ENCODE peak calls at places on chromosomes 5 and 9, in nine cellular contexts. One of them, this sample, is unnamed.
A peak's percentile ranks its signal among the peaks of the same experiment; 100 is the strongest.

GRCh38 chr9:37947987-37948386 is 44.1 kb upstream of the SLC25A51 start:
- DNase-seq in lower lobe of right lung: peak; percentile 81
- DNase-seq in spleen: no peak
- DNase-seq in cardiac muscle cell: no peak
- DNase-seq in neuronal stem cell: no peak
- DNase-seq in sigmoid colon: no peak
- DNase-seq in H7: no peak
- DNase-seq in Karpas-422: no peak
- DNase-seq in psoas muscle: no peak
- DNase-seq in this sample: peak; percentile 88

GRCh38 chr5:98599016-98599415 is 174.4 kb upstream of the RGMB start:
- DNase-seq in lower lobe of right lung: no peak
- DNase-seq in spleen: no peak
- DNase-seq in cardiac muscle cell: peak; percentile 47
- DNase-seq in neuronal stem cell: no peak
- DNase-seq in sigmoid colon: no peak
- DNase-seq in H7: no peak
- DNase-seq in Karpas-422: no peak
- DNase-seq in psoas muscle: no peak
- DNase-seq in this sample: no peak

GRCh38 chr5:36374275-36374862 is 72.7 kb upstream of the RANBP3L start:
- DNase-seq in lower lobe of right lung: no peak
- DNase-seq in spleen: no peak
- DNase-seq in cardiac muscle cell: peak; percentile 88
- DNase-seq in neuronal stem cell: no peak
- DNase-seq in sigmoid colon: no peak
- DNase-seq in H7: no peak
- DNase-seq in Karpas-422: no peak
- DNase-seq in psoas muscle: peak; percentile 34
- DNase-seq in this sample: no peak

GRCh38 chr9:106420511-106420944 is 442.4 kb upstream of the ZNF462 start:
- DNase-seq in lower lobe of right lung: no peak
- DNase-seq in spleen: no peak
- DNase-seq in cardiac muscle cell: peak; percentile 30
- DNase-seq in neuronal stem cell: no peak
- DNase-seq in sigmoid colon: no peak
- DNase-seq in H7: no peak
- DNase-seq in Karpas-422: no peak
- DNase-seq in psoas muscle: no peak
- DNase-seq in this sample: no peak

GRCh38 chr5:141928051-141928450 is 4.4 kb downstream of the DELE1 start:
- DNase-seq in lower lobe of right lung: no peak
- DNase-seq in spleen: no peak
- DNase-seq in cardiac muscle cell: no peak
- DNase-seq in neuronal stem cell: no peak
- DNase-seq in sigmoid colon: peak; percentile 57
- DNase-seq in H7: no peak
- DNase-seq in Karpas-422: no peak
- DNase-seq in psoas muscle: no peak
- DNase-seq in this sample: no peak

GRCh38 chr5:67206381-67207328 is 10.1 kb upstream of the CD180 start:
- DNase-seq in lower lobe of right lung: peak; percentile 68
- DNase-seq in spleen: peak; percentile 89
- DNase-seq in cardiac muscle cell: no peak
- DNase-seq in neuronal stem cell: no peak
- DNase-seq in sigmoid colon: peak; percentile 19
- DNase-seq in H7: no peak
- DNase-seq in Karpas-422: peak; percentile 73
- DNase-seq in psoas muscle: no peak
- DNase-seq in this sample: peak; percentile 69

GRCh38 chr9:131530930-131531832 is at the start of gene UCK1:
- DNase-seq in lower lobe of right lung: peak; percentile 86
- DNase-seq in spleen: peak; percentile 93
- DNase-seq in cardiac muscle cell: peak; percentile 87
- DNase-seq in neuronal stem cell: peak; percentile 86
- DNase-seq in sigmoid colon: peak; percentile 90
- DNase-seq in H7: peak; percentile 100
- DNase-seq in Karpas-422: peak; percentile 93
- DNase-seq in psoas muscle: peak; percentile 85
- DNase-seq in this sample: peak; percentile 90

GRCh38 chr9:94472766-94473165 is 82.1 kb upstream of the PCAT7 start:
- DNase-seq in lower lobe of right lung: no peak
- DNase-seq in spleen: no peak
- DNase-seq in cardiac muscle cell: peak; percentile 24
- DNase-seq in neuronal stem cell: no peak
- DNase-seq in sigmoid colon: no peak
- DNase-seq in H7: no peak
- DNase-seq in Karpas-422: no peak
- DNase-seq in psoas muscle: no peak
- DNase-seq in this sample: no peak

GRCh38 chr5:43432486-43433365 is 20.5 kb upstream of the CCL28 start:
- DNase-seq in lower lobe of right lung: peak; percentile 82
- DNase-seq in spleen: no peak
- DNase-seq in cardiac muscle cell: peak; percentile 95
- DNase-seq in neuronal stem cell: no peak
- DNase-seq in sigmoid colon: no peak
- DNase-seq in H7: peak; percentile 4
- DNase-seq in Karpas-422: no peak
- DNase-seq in psoas muscle: peak; percentile 42
- DNase-seq in this sample: peak; percentile 84

GRCh38 chr5:33842456-33842855 is 49.3 kb downstream of the ADAMTS12 start:
- DNase-seq in lower lobe of right lung: no peak
- DNase-seq in spleen: no peak
- DNase-seq in cardiac muscle cell: no peak
- DNase-seq in neuronal stem cell: no peak
- DNase-seq in sigmoid colon: no peak
- DNase-seq in H7: no peak
- DNase-seq in Karpas-422: no peak
- DNase-seq in psoas muscle: no peak
- DNase-seq in this sample: no peak

GRCh38 chr5:926416-927171 is 33.9 kb downstream of the TRIP13 start:
- DNase-seq in lower lobe of right lung: no peak
- DNase-seq in spleen: peak; percentile 73
- DNase-seq in cardiac muscle cell: peak; percentile 52
- DNase-seq in neuronal stem cell: peak; percentile 26
- DNase-seq in sigmoid colon: peak; percentile 71
- DNase-seq in H7: peak; percentile 96
- DNase-seq in Karpas-422: no peak
- DNase-seq in psoas muscle: peak; percentile 40
- DNase-seq in this sample: no peak

GRCh38 chr5:141942185-141942857 is 15.7 kb downstream of the PCDH12 start:
- DNase-seq in lower lobe of right lung: no peak
- DNase-seq in spleen: no peak
- DNase-seq in cardiac muscle cell: no peak
- DNase-seq in neuronal stem cell: no peak
- DNase-seq in sigmoid colon: no peak
- DNase-seq in H7: no peak
- DNase-seq in Karpas-422: no peak
- DNase-seq in psoas muscle: peak; percentile 35
- DNase-seq in this sample: no peak

GRCh38 chr5:179261301-179262125 is 83.7 kb downstream of the ADAMTS2 start:
- DNase-seq in lower lobe of right lung: no peak
- DNase-seq in spleen: peak; percentile 74
- DNase-seq in cardiac muscle cell: peak; percentile 49
- DNase-seq in neuronal stem cell: peak; percentile 46
- DNase-seq in sigmoid colon: peak; percentile 60
- DNase-seq in H7: peak; percentile 95
- DNase-seq in Karpas-422: no peak
- DNase-seq in psoas muscle: no peak
- DNase-seq in this sample: peak; percentile 57

GRCh38 chr9:6525326-6526040 is 112.5 kb downstream of the UHRF2 start:
- DNase-seq in lower lobe of right lung: no peak
- DNase-seq in spleen: no peak
- DNase-seq in cardiac muscle cell: no peak
- DNase-seq in neuronal stem cell: no peak
- DNase-seq in sigmoid colon: no peak
- DNase-seq in H7: no peak
- DNase-seq in Karpas-422: peak; percentile 35
- DNase-seq in psoas muscle: no peak
- DNase-seq in this sample: no peak

GRCh38 chr5:139565411-139566305 is 4.5 kb downstream of the UBE2D2 start:
- DNase-seq in lower lobe of right lung: no peak
- DNase-seq in spleen: peak; percentile 83
- DNase-seq in cardiac muscle cell: peak; percentile 52
- DNase-seq in neuronal stem cell: no peak
- DNase-seq in sigmoid colon: peak; percentile 22
- DNase-seq in H7: no peak
- DNase-seq in Karpas-422: peak; percentile 95
- DNase-seq in psoas muscle: no peak
- DNase-seq in this sample: peak; percentile 9

GRCh38 chr5:16685069-16685468 is 68.3 kb upstream of the RETREG1 start:
- DNase-seq in lower lobe of right lung: no peak
- DNase-seq in spleen: no peak
- DNase-seq in cardiac muscle cell: peak; percentile 28
- DNase-seq in neuronal stem cell: no peak
- DNase-seq in sigmoid colon: no peak
- DNase-seq in H7: no peak
- DNase-seq in Karpas-422: no peak
- DNase-seq in psoas muscle: no peak
- DNase-seq in this sample: no peak

GRCh38 chr5:16693879-16694278 is 77.1 kb upstream of the RETREG1 start:
- DNase-seq in lower lobe of right lung: no peak
- DNase-seq in spleen: no peak
- DNase-seq in cardiac muscle cell: no peak
- DNase-seq in neuronal stem cell: no peak
- DNase-seq in sigmoid colon: no peak
- DNase-seq in H7: no peak
- DNase-seq in Karpas-422: no peak
- DNase-seq in psoas muscle: no peak
- DNase-seq in this sample: no peak

GRCh38 chr5:16687898-16688297 is 71.1 kb upstream of the RETREG1 start:
- DNase-seq in lower lobe of right lung: no peak
- DNase-seq in spleen: no peak
- DNase-seq in cardiac muscle cell: no peak
- DNase-seq in neuronal stem cell: no peak
- DNase-seq in sigmoid colon: no peak
- DNase-seq in H7: no peak
- DNase-seq in Karpas-422: no peak
- DNase-seq in psoas muscle: no peak
- DNase-seq in this sample: no peak

GRCh38 chr5:16691731-16692130 is 74.9 kb upstream of the RETREG1 start:
- DNase-seq in lower lobe of right lung: no peak
- DNase-seq in spleen: no peak
- DNase-seq in cardiac muscle cell: no peak
- DNase-seq in neuronal stem cell: no peak
- DNase-seq in sigmoid colon: no peak
- DNase-seq in H7: no peak
- DNase-seq in Karpas-422: no peak
- DNase-seq in psoas muscle: no peak
- DNase-seq in this sample: no peak

DNA sequence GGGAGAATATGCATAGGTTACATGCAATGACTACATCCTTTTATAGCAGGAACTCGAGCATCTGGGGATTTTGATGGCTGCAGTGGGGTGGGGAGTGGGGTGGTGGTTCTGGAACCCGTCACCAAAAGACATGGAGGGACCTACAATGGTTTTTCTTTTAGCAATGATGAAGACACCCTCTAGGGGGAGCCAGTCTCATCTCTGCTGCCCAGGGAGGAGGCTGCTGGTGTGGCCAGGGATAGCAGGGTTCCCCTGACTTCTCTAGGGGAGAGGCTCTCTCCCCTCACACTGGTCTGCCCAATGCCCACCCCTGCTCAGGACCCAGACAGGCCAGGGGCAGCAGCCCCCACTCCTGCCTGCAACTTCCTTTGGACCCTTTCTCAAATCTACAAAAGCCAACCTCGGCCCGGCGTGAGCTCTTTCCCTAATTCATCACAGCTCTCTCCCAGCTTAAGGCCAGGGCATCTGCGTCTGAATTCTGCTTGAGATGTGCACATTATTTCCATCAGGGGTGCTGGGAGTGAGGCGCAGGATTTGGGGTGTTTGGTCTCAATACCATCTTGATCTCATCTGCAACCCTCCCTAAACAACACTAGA is 73.5 kb upstream of the RETREG1 start:
- DNase-seq in lower lobe of right lung: no peak
- DNase-seq in spleen: no peak
- DNase-seq in cardiac muscle cell: peak; percentile 66
- DNase-seq in neuronal stem cell: peak; percentile 67
- DNase-seq in sigmoid colon: no peak
- DNase-seq in H7: peak; percentile 88
- DNase-seq in Karpas-422: peak; percentile 80
- DNase-seq in psoas muscle: no peak
- DNase-seq in this sample: no peak
- H3K36me3 ChIP-seq in lower lobe of right lung: peaks cover 77% of the 10 kb centered on the region
- H3K36me3 ChIP-seq in spleen: peaks cover 36% of the 10 kb centered on the region
- H3K36me3 ChIP-seq in cardiac muscle cell: peaks cover 4% of the 10 kb centered on the region
- H3K36me3 ChIP-seq in neuronal stem cell: peaks cover 94% of the 10 kb centered on the region
- H3K36me3 ChIP-seq in sigmoid colon: no peaks in the 10 kb centered on the region
- H3K36me3 ChIP-seq in H7: peaks cover 41% of the 10 kb centered on the region
- H3K36me3 ChIP-seq in Karpas-422: no peaks in the 10 kb centered on the region
- H3K36me3 ChIP-seq in psoas muscle: no peaks in the 10 kb centered on the region
- H3K36me3 ChIP-seq in this sample: peaks cover 70% of the 10 kb centered on the region

GRCh38 chr9:976805-977360 is 428 bp downstream of the DMRT3 start:
- DNase-seq in lower lobe of right lung: no peak
- DNase-seq in spleen: no peak
- DNase-seq in cardiac muscle cell: no peak
- DNase-seq in neuronal stem cell: no peak
- DNase-seq in sigmoid colon: no peak
- DNase-seq in H7: peak; percentile 85
- DNase-seq in Karpas-422: no peak
- DNase-seq in psoas muscle: no peak
- DNase-seq in this sample: no peak
- H3K4me3 ChIP-seq in lower lobe of right lung: peak overlapping the region; percentile 3
- H3K4me3 ChIP-seq in spleen: no peak overlapping the region
- H3K4me3 ChIP-seq in cardiac muscle cell: peak overlapping the region; percentile 23
- H3K4me3 ChIP-seq in neuronal stem cell: no peak overlapping the region
- H3K4me3 ChIP-seq in sigmoid colon: no peak overlapping the region
- H3K4me3 ChIP-seq in H7: peak overlapping the region; percentile 32
- H3K4me3 ChIP-seq in Karpas-422: no peak overlapping the region
- H3K4me3 ChIP-seq in psoas muscle: peak overlapping the region; percentile 53
- H3K4me3 ChIP-seq in this sample: no peak overlapping the region

GRCh38 chr5:14359069-14360043 is 216.2 kb downstream of the TRIO start:
- DNase-seq in lower lobe of right lung: no peak
- DNase-seq in spleen: no peak
- DNase-seq in cardiac muscle cell: no peak
- DNase-seq in neuronal stem cell: no peak
- DNase-seq in sigmoid colon: no peak
- DNase-seq in H7: no peak
- DNase-seq in Karpas-422: no peak
- DNase-seq in psoas muscle: no peak
- DNase-seq in this sample: no peak
- H3K36me3 ChIP-seq in lower lobe of right lung: peaks cover 72% of the 10 kb centered on the region
- H3K36me3 ChIP-seq in spleen: peaks cover 72% of the 10 kb centered on the region
- H3K36me3 ChIP-seq in cardiac muscle cell: peaks cover 7% of the 10 kb centered on the region
- H3K36me3 ChIP-seq in neuronal stem cell: peaks cover 81% of the 10 kb centered on the region
- H3K36me3 ChIP-seq in sigmoid colon: peaks cover 62% of the 10 kb centered on the region
- H3K36me3 ChIP-seq in H7: peaks cover 8% of the 10 kb centered on the region
- H3K36me3 ChIP-seq in Karpas-422: no peaks in the 10 kb centered on the region
- H3K36me3 ChIP-seq in psoas muscle: peaks cover 8% of the 10 kb centered on the region
- H3K36me3 ChIP-seq in this sample: peaks cover 55% of the 10 kb centered on the region

DNA sequence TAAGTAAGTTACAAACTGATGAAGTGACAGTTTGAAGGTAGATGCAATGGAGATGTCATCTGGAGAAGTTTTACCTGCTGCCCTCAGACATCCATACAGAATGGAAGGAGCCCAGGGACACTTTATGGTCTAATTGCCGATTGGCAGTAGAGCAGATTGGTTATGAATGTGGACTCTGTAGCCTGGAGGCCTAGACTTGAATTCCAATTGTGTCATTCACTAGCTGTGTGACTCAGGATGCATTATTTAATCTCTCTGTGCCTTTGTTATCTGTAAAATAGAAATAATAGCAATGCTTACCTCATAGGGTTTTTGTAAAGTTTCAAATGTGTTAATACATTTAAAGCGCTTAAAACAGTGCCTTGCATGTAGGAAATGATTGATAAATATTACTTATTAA is 5.2 kb upstream of the TCERG1 start:
- DNase-seq in lower lobe of right lung: no peak
- DNase-seq in spleen: no peak
- DNase-seq in cardiac muscle cell: no peak
- DNase-seq in neuronal stem cell: no peak
- DNase-seq in sigmoid colon: no peak
- DNase-seq in H7: no peak
- DNase-seq in Karpas-422: no peak
- DNase-seq in psoas muscle: no peak
- DNase-seq in this sample: no peak
- H3K4me3 ChIP-seq in lower lobe of right lung: no peak overlapping the region
- H3K4me3 ChIP-seq in spleen: no peak overlapping the region
- H3K4me3 ChIP-seq in cardiac muscle cell: no peak overlapping the region
- H3K4me3 ChIP-seq in neuronal stem cell: no peak overlapping the region
- H3K4me3 ChIP-seq in sigmoid colon: no peak overlapping the region
- H3K4me3 ChIP-seq in H7: no peak overlapping the region
- H3K4me3 ChIP-seq in Karpas-422: no peak overlapping the region
- H3K4me3 ChIP-seq in psoas muscle: no peak overlapping the region
- H3K4me3 ChIP-seq in this sample: no peak overlapping the region